ENCODE peak calls at places on chromosomes 5 and 9, in four cellular contexts. M, J, O and X are unnamed samples.

GRCh38 chr5:124034963-124035362 is 523.0 kb downstream of the CSNK1G3 start:
- DNase-seq in J (peak; percentile 84), M (no peak), O (no peak), X (no peak)

GRCh38 chr5:15142458-15142857 is 270.9 kb upstream of the ANKH start:
- DNase-seq in O (no peak), J (no peak), M (no peak), X (no peak)

GRCh38 chr9:125747053-125747764 is at the start of gene PBX3:
- DNase-seq in J (no peak), O (peak; percentile 52), M (no peak), X (peak; percentile 47)

GRCh38 chr5:6377121-6377520 is 1.2 kb downstream of the MED10 start:
- DNase-seq in J (no peak), M (no peak), O (no peak), X (no peak)

GRCh38 chr5:137336565-137337120 is 162.5 kb downstream of the SPOCK1 start:
- DNase-seq in J (no peak), M (no peak), O (no peak), X (no peak)

GRCh38 chr5:65721775-65722574 is at the start of the genes NLN and SGTB:
- DNase-seq in M (peak; percentile 63), O (peak; percentile 86), J (no peak), X (peak; percentile 81)

GRCh38 chr9:134251296-134251695 is 75.0 kb upstream of the RXRA start:
- DNase-seq in O (no peak), M (no peak), J (no peak), X (no peak)

GRCh38 chr5:138503487-138504270 is 38.4 kb downstream of the EGR1 start:
- DNase-seq in J (peak; percentile 17), M (peak; percentile 56), O (peak; percentile 79), X (peak; percentile 27)

GRCh38 chr5:27788184-27788583 is 749.8 kb upstream of the CDH9 start:
- DNase-seq in O (no peak), J (no peak), M (no peak), X (no peak)

GRCh38 chr9:114180701-114181582 is 25.6 kb downstream of the COL27A1 start:
- DNase-seq in M (no peak), J (no peak), O (no peak), X (no peak)

DNA sequence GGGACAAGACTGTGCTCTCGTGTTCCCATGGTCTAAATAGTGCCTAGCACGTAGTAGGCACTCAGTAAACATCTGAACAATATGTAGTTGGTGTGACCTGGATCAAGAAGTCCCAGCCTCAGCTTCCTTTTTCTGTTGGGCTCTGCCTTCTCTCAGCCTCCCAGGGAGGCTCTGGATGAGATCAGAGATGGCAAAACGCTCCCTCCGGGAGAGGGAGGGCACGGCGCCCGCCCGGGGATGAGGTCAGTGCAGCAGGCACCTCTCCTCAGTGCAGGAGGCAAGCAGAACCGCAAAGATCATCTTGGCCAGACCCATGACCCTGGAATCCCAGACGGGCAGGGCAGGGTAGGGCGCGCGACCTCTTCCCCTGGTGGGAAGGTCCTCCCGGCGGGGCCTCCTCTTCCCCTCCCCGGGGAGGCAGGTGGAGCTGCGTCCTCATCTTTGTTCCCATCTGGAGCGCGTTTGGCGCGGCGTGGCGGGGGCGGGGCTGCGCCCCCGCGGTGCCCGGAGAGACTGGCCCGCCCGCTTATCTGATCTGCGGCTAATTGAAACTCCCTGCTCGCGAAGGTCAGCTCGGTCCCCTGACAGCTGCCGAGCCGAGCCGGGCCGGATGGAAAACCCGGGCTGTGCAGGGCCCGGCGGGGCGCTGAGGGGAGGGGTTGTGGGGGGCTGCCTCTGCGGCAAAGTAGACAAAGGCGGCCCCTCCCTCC is 60.9 kb downstream of the CXXC5 start:
- DNase-seq in M (peak; percentile 75), J (no peak), O (peak; percentile 91), X (peak; percentile 90)
- TF ChIP-seq ESRRA in M (peak; percentile 15), J (no peak), O (peak; percentile 76), X (no peak)

DNA sequence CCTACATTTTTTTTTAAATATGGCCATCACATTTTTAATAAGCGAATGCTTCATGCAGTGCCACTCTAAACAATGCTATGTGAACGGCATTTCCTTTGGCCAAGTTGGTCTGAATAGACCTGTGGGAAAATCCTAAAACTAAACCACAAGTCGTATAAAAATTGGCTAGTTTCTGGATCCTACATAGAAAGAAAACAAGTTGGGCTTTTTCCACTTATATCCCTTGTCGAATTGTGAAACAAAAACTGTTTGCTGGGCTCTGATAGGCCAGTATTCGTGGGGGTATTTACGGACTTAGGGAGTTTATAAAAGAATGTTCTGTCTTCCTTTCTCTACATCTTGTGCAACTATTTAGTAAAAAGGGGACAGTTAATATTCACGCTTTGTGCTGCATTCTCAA is 153.1 kb upstream of the KLF9 start:
- DNase-seq in O (no peak), M (no peak), J (no peak), X (no peak)
- TF ChIP-seq TCF7 in O (no peak), M (no peak), J (no peak), X (no peak)

DNA sequence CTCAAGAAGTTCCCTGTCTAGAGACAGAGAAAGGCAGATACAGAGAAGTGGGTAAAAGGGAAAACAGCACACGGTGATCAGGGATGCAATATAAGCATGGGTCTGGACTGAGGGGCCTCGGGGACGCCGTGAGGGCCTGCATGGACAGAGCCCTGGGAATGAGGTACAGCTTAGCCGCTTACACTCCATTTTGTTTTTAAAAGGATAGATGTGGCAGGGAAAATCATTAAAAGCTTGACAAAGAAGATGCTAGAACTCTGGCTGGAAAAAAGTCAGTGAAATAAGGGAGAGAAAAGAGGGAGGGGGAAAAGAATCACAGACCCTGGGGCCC is 69.1 kb downstream of the EPB41L4B start:
- DNase-seq in M (no peak), J (no peak), O (no peak), X (no peak)
- TF ChIP-seq ETV6 in M (no peak), J (no peak), O (no peak), X (no peak)

DNA sequence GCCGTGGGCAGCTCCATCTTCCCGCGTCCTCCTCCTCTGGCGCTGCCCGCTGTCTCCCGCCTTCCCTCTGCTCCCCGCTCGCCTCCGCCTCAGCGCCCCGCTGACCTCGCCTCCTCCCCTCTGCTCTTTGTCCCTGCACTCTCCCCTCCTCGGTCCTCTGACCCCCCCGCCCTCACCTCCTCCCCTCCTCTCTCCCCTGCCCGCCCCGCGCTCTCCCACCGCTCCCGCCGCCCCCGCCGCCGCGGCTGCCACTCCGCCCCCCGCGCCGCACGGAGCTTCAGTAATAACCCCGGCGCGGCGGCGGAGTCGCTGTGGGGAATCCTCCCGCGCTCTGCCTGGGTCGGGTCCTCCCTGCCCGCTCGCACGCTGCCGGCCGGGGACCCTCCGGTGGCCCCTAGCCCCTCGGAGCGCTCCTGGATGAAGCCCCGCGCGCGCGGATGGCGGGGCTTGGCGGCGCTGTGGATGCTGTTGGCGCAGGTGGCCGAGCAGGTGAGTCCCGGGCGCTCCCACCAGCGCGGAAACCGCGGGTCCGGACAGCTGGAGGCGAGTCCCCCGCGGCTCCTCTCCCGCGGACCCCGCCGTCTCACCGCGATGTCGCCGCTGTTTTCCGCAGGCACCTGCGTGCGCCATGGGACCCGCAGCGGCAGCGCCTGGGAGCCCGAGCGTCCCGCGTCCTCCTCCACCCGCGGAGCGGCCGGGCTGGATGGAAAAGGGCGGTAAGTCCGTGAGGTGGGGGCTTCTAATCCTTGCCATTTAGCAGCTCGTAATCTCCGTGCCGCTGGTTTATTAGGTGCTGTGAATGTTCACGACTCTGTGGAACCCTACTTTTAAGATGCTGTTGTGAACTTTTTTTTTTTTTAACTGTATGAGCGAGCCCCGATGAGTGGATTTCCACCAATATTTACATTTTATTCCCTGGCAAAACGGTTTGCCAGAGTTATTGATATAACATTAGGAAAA is at the start of gene ADAMTS16:
- DNase-seq in O (no peak), M (no peak), J (no peak), X (peak; percentile 75)
- TF ChIP-seq ESRRA in O (no peak), M (no peak), J (no peak), X (no peak)

DNA sequence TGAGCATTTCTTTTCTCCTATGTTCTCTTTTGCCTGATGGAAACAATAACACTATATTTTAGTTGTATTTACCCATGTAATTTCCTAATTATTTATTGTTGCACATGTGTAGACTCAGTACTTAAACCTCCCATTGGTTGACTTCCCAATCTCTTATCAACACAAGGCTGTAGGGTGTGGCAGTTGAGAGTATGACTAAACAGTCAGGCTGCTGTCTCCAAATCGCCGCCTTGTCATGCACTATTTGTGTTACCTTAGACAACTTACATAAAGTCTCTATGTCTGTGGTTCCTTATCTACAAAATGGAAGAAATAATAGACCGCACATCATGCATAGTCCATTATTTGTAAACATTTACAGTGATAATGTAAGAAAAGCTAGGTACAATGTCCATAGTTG is 68.9 kb upstream of the EFNA5 start:
- DNase-seq in M (no peak), J (no peak), O (peak; percentile 0), X (no peak)
- TF ChIP-seq TCF7 in M (no peak), J (no peak), O (no peak), X (no peak)

GRCh38 chr5:10914741-10915480 is 153.9 kb upstream of the DAP start:
- DNase-seq in O (no peak), M (no peak), J (no peak), X (no peak)
- TF ChIP-seq ETV6 in O (no peak), M (no peak), J (no peak), X (no peak)

GRCh38 chr5:82808960-82809359 is 268.2 kb downstream of the TMEM167A start:
- DNase-seq in O (no peak), J (no peak), M (no peak), X (no peak)
- TF ChIP-seq ESRRA in O (no peak), J (no peak), M (no peak), X (no peak)

DNA sequence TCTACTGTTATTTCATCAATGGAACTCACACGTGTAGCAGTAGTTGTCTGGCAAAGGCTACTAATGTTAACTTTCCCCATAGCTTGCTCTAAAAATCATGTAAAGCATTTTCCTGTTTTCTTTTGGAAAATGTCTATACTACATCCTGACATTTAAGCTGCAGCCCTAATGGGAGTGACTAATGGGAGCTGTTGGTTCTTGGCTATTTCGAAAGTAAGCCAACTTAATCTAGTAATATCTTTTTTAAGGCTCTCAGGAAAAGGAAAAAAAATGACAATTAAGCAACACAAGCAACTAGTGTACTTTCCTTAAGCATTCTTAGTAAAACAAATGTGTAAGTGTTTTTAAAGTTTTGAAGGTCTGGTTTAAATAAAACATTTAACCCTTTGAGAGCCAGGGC is 169.2 kb downstream of the SLC12A2 start:
- DNase-seq in M (no peak), J (no peak), O (no peak), X (no peak)
- TF ChIP-seq TCF7 in M (no peak), J (no peak), O (no peak), X (no peak)